ENCODE peak calls at places on chromosomes 16 and 17, in seven cellular contexts. S, Q, J, V, I, D and T are unnamed samples.
A peak's percentile ranks its signal among the peaks of the same experiment; 100 is the strongest.

GRCh38 chr17:79574108-79574507 is 36.7 kb downstream of the RBFOX3 start:
- DNase-seq in Q (no peak), V (no peak), S (no peak), I (no peak), D (no peak), J (no peak), T (no peak)

GRCh38 chr16:4081035-4081434 is 35.2 kb downstream of the ADCY9 start:
- DNase-seq in Q (no peak), V (no peak), I (no peak), S (peak; percentile 24), D (no peak), J (no peak), T (no peak)

GRCh38 chr16:75701361-75701760 is at the start of gene DUXB:
- DNase-seq in I (no peak), D (no peak), S (no peak), Q (no peak), V (no peak), J (no peak), T (no peak)

GRCh38 chr17:9361572-9361955 is 214.1 kb downstream of the STX8 start:
- DNase-seq in D (no peak), Q (no peak), J (no peak), S (no peak), I (no peak), V (no peak), T (no peak)

GRCh38 chr17:82520041-82520910 is 744 bp downstream of the FOXK2 start:
- DNase-seq in S (peak; percentile 53), Q (no peak), J (no peak), I (no peak), V (peak; percentile 34), D (peak; percentile 24), T (peak; percentile 13)

GRCh38 chr17:40536731-40537171 is 28.5 kb downstream of the CCR7 start:
- DNase-seq in V (no peak), D (no peak), Q (peak; percentile 63), S (no peak), I (no peak), J (no peak), T (no peak)

GRCh38 chr17:35239823-35240222 is 3.0 kb upstream of the SLFN5 start:
- DNase-seq in I (no peak), D (no peak), S (no peak), V (peak; percentile 23), Q (no peak), J (no peak), T (no peak)

GRCh38 chr17:9170822-9171221 is 149.5 kb downstream of the NTN1 start:
- DNase-seq in I (no peak), J (no peak), D (no peak), V (no peak), Q (no peak), S (no peak), T (no peak)

GRCh38 chr16:4588961-4589360 is 25.7 kb downstream of the UBALD1 start:
- DNase-seq in V (no peak), J (no peak), S (no peak), I (no peak), D (no peak), Q (no peak), T (no peak)

GRCh38 chr17:79840204-79840988 is 1.2 kb upstream of the CBX4 start:
- DNase-seq in D (no peak), Q (peak; percentile 47), V (no peak), S (peak; percentile 78), I (no peak), J (no peak), T (no peak)

GRCh38 chr16:27264151-27264550 is 4.4 kb downstream of the NSMCE1 start:
- DNase-seq in S (no peak), D (no peak), J (no peak), Q (peak; percentile 50), I (no peak), V (no peak), T (no peak)

GRCh38 chr17:73841431-73842060 is 197.3 kb upstream of the SDK2 start:
- DNase-seq in S (peak; percentile 66), D (no peak), V (no peak), I (no peak), J (no peak), Q (no peak), T (no peak)

GRCh38 chr17:21467739-21468490 is 91.8 kb downstream of the KCNJ12 start:
- DNase-seq in V (no peak), D (no peak), I (no peak), S (no peak), J (no peak), Q (no peak), T (no peak)

GRCh38 chr16:50547944-50548658 is at the start of gene NKD1:
- DNase-seq in V (peak; percentile 68), Q (peak; percentile 26), J (peak; percentile 44), S (peak; percentile 95), I (no peak), D (peak; percentile 71), T (peak; percentile 62)

GRCh38 chr16:50548659-50549560 is 714 bp downstream of the NKD1 start:
- DNase-seq in J (no peak), D (no peak), Q (peak; percentile 10), I (no peak), V (peak; percentile 10), S (peak; percentile 10), T (no peak)

GRCh38 chr16:50549561-50549915 is 1.3 kb downstream of the NKD1 start:
- DNase-seq in D (no peak), I (no peak), S (no peak), Q (no peak), V (peak; percentile 11), J (no peak), T (no peak)

GRCh38 chr16:50546125-50546524 is 2.1 kb upstream of the NKD1 start:
- DNase-seq in D (no peak), V (no peak), J (no peak), I (no peak), Q (no peak), S (no peak), T (no peak)

DNA sequence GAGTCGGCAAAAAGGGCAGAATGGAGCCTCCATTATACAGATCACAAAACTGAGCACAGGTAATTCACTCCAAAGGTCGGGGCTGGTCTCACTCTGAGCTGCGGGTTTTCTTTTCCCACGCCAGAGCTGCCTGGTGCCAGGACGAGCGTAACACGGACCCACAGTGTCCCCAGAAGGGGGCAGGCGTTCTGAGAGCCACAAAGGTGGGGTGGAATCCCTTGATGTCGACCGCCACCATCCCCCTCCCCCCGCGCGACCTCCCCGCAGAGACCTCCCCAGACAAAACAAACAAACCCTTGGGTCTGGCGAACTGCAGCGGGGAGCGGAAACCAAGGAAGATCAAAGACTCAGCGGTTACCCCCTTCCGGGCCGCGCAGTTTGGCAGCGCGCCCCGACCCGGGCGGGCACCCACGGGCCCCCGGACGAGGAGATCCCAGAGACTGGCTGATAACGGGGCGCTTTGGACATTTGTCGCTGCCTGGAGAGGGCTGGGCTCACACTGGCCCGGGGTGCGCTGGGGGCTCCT is 793 bp upstream of the NKD1 start:
- DNase-seq in I (no peak), V (peak; percentile 89), D (no peak), Q (no peak), J (peak; percentile 81), S (peak; percentile 77), T (peak; percentile 86)
- H3K27me3 ChIP-seq in I (no peaks in the 10 kb centered on the region), V (no peaks in the 10 kb centered on the region), D (peaks cover 30% of the 10 kb centered on the region), Q (peaks cover 38% of the 10 kb centered on the region), J (no peaks in the 10 kb centered on the region), S (peaks cover 81% of the 10 kb centered on the region), T (no peaks in the 10 kb centered on the region)

GRCh38 chr16:81451753-81452680 is 7.4 kb downstream of the CMIP start:
- DNase-seq in Q (no peak), V (peak; percentile 67), S (no peak), D (peak; percentile 59), J (peak; percentile 21), I (no peak), T (no peak)

GRCh38 chr16:81448154-81449131 is 3.8 kb downstream of the CMIP start:
- DNase-seq in S (peak; percentile 68), V (no peak), I (no peak), D (no peak), J (no peak), Q (no peak), T (no peak)

GRCh38 chr16:81449241-81449640 is 4.6 kb downstream of the CMIP start:
- DNase-seq in S (no peak), Q (no peak), J (no peak), V (no peak), D (no peak), I (no peak), T (no peak)

GRCh38 chr16:81450783-81451491 is 6.3 kb downstream of the CMIP start:
- DNase-seq in V (no peak), J (no peak), Q (no peak), D (no peak), I (no peak), S (no peak), T (no peak)

DNA sequence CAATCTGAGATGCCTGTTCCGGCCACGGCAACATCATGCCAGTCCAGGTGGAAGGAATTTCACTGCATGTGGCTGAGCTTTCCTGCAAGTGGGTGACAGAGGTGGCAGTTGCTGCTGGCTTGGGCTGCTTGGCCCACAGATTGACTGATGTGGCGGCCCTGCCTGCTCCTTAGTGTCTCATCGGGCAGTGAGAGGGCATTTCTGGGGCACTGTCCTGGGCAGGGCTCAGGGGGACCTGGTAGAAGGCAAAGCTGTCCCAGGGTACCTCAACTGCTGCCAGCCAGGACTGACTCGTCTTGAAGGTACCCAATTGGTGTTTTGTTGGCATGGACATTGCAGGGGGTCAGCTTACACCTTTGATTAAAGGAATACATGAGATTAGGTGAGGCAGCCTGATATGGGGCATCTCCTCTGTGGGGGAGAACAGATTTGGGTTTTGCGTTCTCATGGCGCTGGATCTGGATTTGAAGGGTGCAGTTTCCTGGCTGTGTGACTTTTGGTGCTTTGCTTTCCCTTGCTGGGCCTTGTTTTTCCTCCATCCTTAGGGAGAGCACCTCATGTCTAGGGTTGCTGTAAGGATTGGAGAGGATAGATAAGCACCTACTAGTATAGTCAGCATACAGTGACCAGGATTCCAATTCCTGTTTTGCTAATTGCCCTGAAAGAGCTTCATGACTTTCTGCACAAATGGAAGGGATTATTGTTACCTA is 5.4 kb downstream of the CMIP start:
- DNase-seq in V (no peak), J (no peak), Q (no peak), I (no peak), S (no peak), D (no peak), T (no peak)
- H3K4me1 ChIP-seq in V (peaks cover 52% of the 10 kb centered on the region), J (peaks cover 65% of the 10 kb centered on the region), Q (peaks cover 31% of the 10 kb centered on the region), I (peaks cover 8% of the 10 kb centered on the region), S (peaks cover 35% of the 10 kb centered on the region), D (peaks cover 53% of the 10 kb centered on the region), T (peaks cover 33% of the 10 kb centered on the region)

GRCh38 chr17:29038511-29039300 is 4.2 kb upstream of the PIPOX start:
- DNase-seq in I (no peak), Q (no peak), S (peak; percentile 47), J (no peak), D (no peak), V (no peak), T (no peak)
- H3K27me3 ChIP-seq in I (no peaks in the 10 kb centered on the region), Q (peaks cover 33% of the 10 kb centered on the region), S (no peaks in the 10 kb centered on the region), J (no peaks in the 10 kb centered on the region), D (peaks cover 20% of the 10 kb centered on the region), V (no peaks in the 10 kb centered on the region), T (no peaks in the 10 kb centered on the region)

DNA sequence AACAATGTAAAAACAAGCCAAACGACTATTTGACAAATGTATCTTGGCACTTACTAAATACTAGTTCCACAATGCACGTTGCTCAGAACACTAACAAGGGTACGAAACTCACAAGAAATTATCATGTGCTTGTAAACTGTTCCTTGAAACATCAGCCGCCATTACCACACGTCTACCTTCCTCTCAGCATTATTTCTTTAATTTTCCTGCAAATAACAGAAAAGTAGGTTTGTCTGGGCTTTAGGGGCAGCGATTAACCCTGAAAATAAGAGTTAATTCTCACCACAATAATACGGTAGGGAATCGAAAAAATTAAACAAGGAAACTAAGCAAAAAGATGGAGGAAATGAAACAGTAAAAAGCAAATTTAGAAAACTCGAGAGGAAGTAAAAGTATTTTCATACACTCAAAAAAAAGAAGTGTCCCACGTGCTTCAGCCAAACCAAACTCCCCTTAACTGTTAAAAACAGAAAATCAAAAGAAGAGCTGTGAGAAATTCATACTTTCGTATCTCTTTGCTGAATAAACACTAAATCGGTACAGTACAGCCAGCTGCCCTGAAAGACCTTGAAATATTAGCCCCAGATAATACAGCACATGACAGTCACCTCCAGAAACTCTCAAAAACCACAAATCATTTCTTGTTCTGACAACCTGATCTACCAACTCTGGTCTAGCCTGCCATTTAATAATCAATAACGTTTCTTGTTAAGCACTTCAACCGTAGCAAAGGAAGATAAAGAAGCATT is 1.2 kb downstream of the ARHGAP17 start:
- DNase-seq in J (no peak), I (no peak), D (no peak), Q (peak; percentile 22), S (no peak), V (peak; percentile 20), T (no peak)
- H3K4me1 ChIP-seq in J (peaks cover 49% of the 10 kb centered on the region), I (peaks cover 32% of the 10 kb centered on the region), D (peaks cover 56% of the 10 kb centered on the region), Q (peaks cover 37% of the 10 kb centered on the region), S (peaks cover 8% of the 10 kb centered on the region), V (peaks cover 49% of the 10 kb centered on the region), T (peaks cover 26% of the 10 kb centered on the region)